ENCODE peak calls at places on chromosomes 2 and 18, in nine cellular contexts. One of them, this sample, is unnamed.
A peak's percentile ranks its signal among the peaks of the same experiment; 100 is the strongest.

GRCh38 chr2:127389778-127390435 is 2.1 kb upstream of the MAP3K2 start:
- DNase-seq in NCI-H774: no peak
- DNase-seq in tibial nerve: no peak
- DNase-seq in prostate gland: no peak
- DNase-seq in CD4-positive, CD25-positive, alpha-beta regulatory T cell: peak; percentile 79
- DNase-seq in SK-N-MC: no peak
- DNase-seq in activated naive CD4-positive, alpha-beta T cell: no peak
- DNase-seq in non-pigmented ciliary epithelial cell: no peak
- DNase-seq in activated T-cell treated with anti-CD3 and anti-CD28 coated beads for 1 hour: no peak
- DNase-seq in this sample: no peak

GRCh38 chr2:201859886-201860285 is 53.5 kb downstream of the CDK15 start:
- DNase-seq in tibial nerve: no peak
- DNase-seq in SK-N-MC: no peak
- DNase-seq in activated naive CD4-positive, alpha-beta T cell: no peak
- DNase-seq in activated T-cell treated with anti-CD3 and anti-CD28 coated beads for 1 hour: no peak
- DNase-seq in NCI-H774: no peak
- DNase-seq in CD4-positive, CD25-positive, alpha-beta regulatory T cell: no peak
- DNase-seq in prostate gland: no peak
- DNase-seq in non-pigmented ciliary epithelial cell: no peak
- DNase-seq in this sample: no peak

GRCh38 chr18:45891806-45892205 is 66.3 kb downstream of the SIGLEC15 start:
- DNase-seq in non-pigmented ciliary epithelial cell: no peak
- DNase-seq in tibial nerve: no peak
- DNase-seq in SK-N-MC: no peak
- DNase-seq in activated naive CD4-positive, alpha-beta T cell: no peak
- DNase-seq in activated T-cell treated with anti-CD3 and anti-CD28 coated beads for 1 hour: no peak
- DNase-seq in CD4-positive, CD25-positive, alpha-beta regulatory T cell: no peak
- DNase-seq in NCI-H774: no peak
- DNase-seq in prostate gland: no peak
- DNase-seq in this sample: no peak

GRCh38 chr2:240705204-240705781 is 13.6 kb downstream of the AQP12A start:
- DNase-seq in tibial nerve: no peak
- DNase-seq in NCI-H774: no peak
- DNase-seq in activated naive CD4-positive, alpha-beta T cell: no peak
- DNase-seq in CD4-positive, CD25-positive, alpha-beta regulatory T cell: peak; percentile 28
- DNase-seq in SK-N-MC: no peak
- DNase-seq in non-pigmented ciliary epithelial cell: no peak
- DNase-seq in prostate gland: no peak
- DNase-seq in activated T-cell treated with anti-CD3 and anti-CD28 coated beads for 1 hour: no peak
- DNase-seq in this sample: no peak

GRCh38 chr18:35073186-35074105 is 32.2 kb downstream of the MAPRE2 start:
- DNase-seq in CD4-positive, CD25-positive, alpha-beta regulatory T cell: no peak
- DNase-seq in NCI-H774: no peak
- DNase-seq in tibial nerve: no peak
- DNase-seq in non-pigmented ciliary epithelial cell: no peak
- DNase-seq in activated naive CD4-positive, alpha-beta T cell: no peak
- DNase-seq in SK-N-MC: no peak
- DNase-seq in activated T-cell treated with anti-CD3 and anti-CD28 coated beads for 1 hour: no peak
- DNase-seq in prostate gland: no peak
- DNase-seq in this sample: no peak

GRCh38 chr18:61651880-61652268 is 240.9 kb downstream of the RNF152 start:
- DNase-seq in activated T-cell treated with anti-CD3 and anti-CD28 coated beads for 1 hour: no peak
- DNase-seq in NCI-H774: peak; percentile 22
- DNase-seq in activated naive CD4-positive, alpha-beta T cell: no peak
- DNase-seq in SK-N-MC: no peak
- DNase-seq in CD4-positive, CD25-positive, alpha-beta regulatory T cell: no peak
- DNase-seq in tibial nerve: no peak
- DNase-seq in non-pigmented ciliary epithelial cell: no peak
- DNase-seq in prostate gland: peak; percentile 58
- DNase-seq in this sample: no peak

GRCh38 chr2:3779650-3780049 is 76.3 kb downstream of the DCDC2C start:
- DNase-seq in prostate gland: no peak
- DNase-seq in CD4-positive, CD25-positive, alpha-beta regulatory T cell: no peak
- DNase-seq in NCI-H774: no peak
- DNase-seq in tibial nerve: no peak
- DNase-seq in non-pigmented ciliary epithelial cell: no peak
- DNase-seq in activated T-cell treated with anti-CD3 and anti-CD28 coated beads for 1 hour: no peak
- DNase-seq in SK-N-MC: no peak
- DNase-seq in activated naive CD4-positive, alpha-beta T cell: no peak
- DNase-seq in this sample: no peak

GRCh38 chr2:235024191-235024611 is 72.4 kb downstream of the SH3BP4 start:
- DNase-seq in activated naive CD4-positive, alpha-beta T cell: no peak
- DNase-seq in activated T-cell treated with anti-CD3 and anti-CD28 coated beads for 1 hour: no peak
- DNase-seq in tibial nerve: no peak
- DNase-seq in NCI-H774: no peak
- DNase-seq in prostate gland: no peak
- DNase-seq in CD4-positive, CD25-positive, alpha-beta regulatory T cell: no peak
- DNase-seq in SK-N-MC: no peak
- DNase-seq in non-pigmented ciliary epithelial cell: no peak
- DNase-seq in this sample: no peak

GRCh38 chr2:85255813-85256581 is 71.8 kb downstream of the TGOLN2 start:
- DNase-seq in NCI-H774: no peak
- DNase-seq in activated naive CD4-positive, alpha-beta T cell: no peak
- DNase-seq in SK-N-MC: no peak
- DNase-seq in non-pigmented ciliary epithelial cell: no peak
- DNase-seq in activated T-cell treated with anti-CD3 and anti-CD28 coated beads for 1 hour: no peak
- DNase-seq in prostate gland: peak; percentile 47
- DNase-seq in tibial nerve: no peak
- DNase-seq in CD4-positive, CD25-positive, alpha-beta regulatory T cell: no peak
- DNase-seq in this sample: no peak

GRCh38 chr2:44719564-44719963 is 221.9 kb upstream of the SIX3 start:
- DNase-seq in prostate gland: no peak
- DNase-seq in CD4-positive, CD25-positive, alpha-beta regulatory T cell: no peak
- DNase-seq in NCI-H774: no peak
- DNase-seq in tibial nerve: no peak
- DNase-seq in SK-N-MC: no peak
- DNase-seq in non-pigmented ciliary epithelial cell: no peak
- DNase-seq in activated T-cell treated with anti-CD3 and anti-CD28 coated beads for 1 hour: no peak
- DNase-seq in activated naive CD4-positive, alpha-beta T cell: no peak
- DNase-seq in this sample: no peak

GRCh38 chr2:61193670-61194561 is 31.9 kb downstream of the C2orf74 start:
- DNase-seq in prostate gland: no peak
- DNase-seq in non-pigmented ciliary epithelial cell: no peak
- DNase-seq in tibial nerve: no peak
- DNase-seq in SK-N-MC: no peak
- DNase-seq in activated T-cell treated with anti-CD3 and anti-CD28 coated beads for 1 hour: no peak
- DNase-seq in NCI-H774: no peak
- DNase-seq in activated naive CD4-positive, alpha-beta T cell: no peak
- DNase-seq in CD4-positive, CD25-positive, alpha-beta regulatory T cell: peak; percentile 45
- DNase-seq in this sample: no peak

GRCh38 chr18:70234667-70235459 is 29.4 kb upstream of the RTTN start:
- DNase-seq in CD4-positive, CD25-positive, alpha-beta regulatory T cell: no peak
- DNase-seq in activated T-cell treated with anti-CD3 and anti-CD28 coated beads for 1 hour: no peak
- DNase-seq in NCI-H774: no peak
- DNase-seq in SK-N-MC: no peak
- DNase-seq in non-pigmented ciliary epithelial cell: peak; percentile 54
- DNase-seq in tibial nerve: no peak
- DNase-seq in prostate gland: no peak
- DNase-seq in activated naive CD4-positive, alpha-beta T cell: no peak
- DNase-seq in this sample: no peak

GRCh38 chr18:79010802-79011201 is 31.2 kb downstream of the SALL3 start:
- DNase-seq in prostate gland: no peak
- DNase-seq in CD4-positive, CD25-positive, alpha-beta regulatory T cell: no peak
- DNase-seq in tibial nerve: no peak
- DNase-seq in SK-N-MC: no peak
- DNase-seq in non-pigmented ciliary epithelial cell: no peak
- DNase-seq in activated T-cell treated with anti-CD3 and anti-CD28 coated beads for 1 hour: no peak
- DNase-seq in NCI-H774: no peak
- DNase-seq in activated naive CD4-positive, alpha-beta T cell: no peak
- DNase-seq in this sample: peak; percentile 44

GRCh38 chr2:230225486-230225885 is at the start of gene SP140:
- DNase-seq in CD4-positive, CD25-positive, alpha-beta regulatory T cell: peak; percentile 93
- DNase-seq in activated naive CD4-positive, alpha-beta T cell: peak; percentile 54
- DNase-seq in non-pigmented ciliary epithelial cell: no peak
- DNase-seq in tibial nerve: no peak
- DNase-seq in NCI-H774: no peak
- DNase-seq in activated T-cell treated with anti-CD3 and anti-CD28 coated beads for 1 hour: peak; percentile 62
- DNase-seq in SK-N-MC: no peak
- DNase-seq in prostate gland: no peak
- DNase-seq in this sample: peak; percentile 71

GRCh38 chr2:75698928-75699327 is 11.8 kb downstream of the GCFC2 start:
- DNase-seq in activated naive CD4-positive, alpha-beta T cell: no peak
- DNase-seq in tibial nerve: no peak
- DNase-seq in CD4-positive, CD25-positive, alpha-beta regulatory T cell: no peak
- DNase-seq in NCI-H774: no peak
- DNase-seq in prostate gland: no peak
- DNase-seq in SK-N-MC: no peak
- DNase-seq in activated T-cell treated with anti-CD3 and anti-CD28 coated beads for 1 hour: no peak
- DNase-seq in non-pigmented ciliary epithelial cell: no peak
- DNase-seq in this sample: no peak

GRCh38 chr2:227788556-227788955 is 25.1 kb upstream of the CCL20 start:
- DNase-seq in SK-N-MC: no peak
- DNase-seq in NCI-H774: no peak
- DNase-seq in non-pigmented ciliary epithelial cell: no peak
- DNase-seq in activated naive CD4-positive, alpha-beta T cell: no peak
- DNase-seq in prostate gland: no peak
- DNase-seq in CD4-positive, CD25-positive, alpha-beta regulatory T cell: no peak
- DNase-seq in tibial nerve: no peak
- DNase-seq in activated T-cell treated with anti-CD3 and anti-CD28 coated beads for 1 hour: no peak
- DNase-seq in this sample: no peak

GRCh38 chr2:149401007-149401406 is 70.6 kb downstream of the LYPD6 start:
- DNase-seq in non-pigmented ciliary epithelial cell: no peak
- DNase-seq in CD4-positive, CD25-positive, alpha-beta regulatory T cell: no peak
- DNase-seq in prostate gland: no peak
- DNase-seq in tibial nerve: no peak
- DNase-seq in SK-N-MC: no peak
- DNase-seq in activated naive CD4-positive, alpha-beta T cell: no peak
- DNase-seq in activated T-cell treated with anti-CD3 and anti-CD28 coated beads for 1 hour: no peak
- DNase-seq in NCI-H774: no peak
- DNase-seq in this sample: no peak

GRCh38 chr2:39834426-39834825 is 55.4 kb upstream of the THUMPD2 start:
- DNase-seq in tibial nerve: no peak
- DNase-seq in NCI-H774: no peak
- DNase-seq in SK-N-MC: no peak
- DNase-seq in activated T-cell treated with anti-CD3 and anti-CD28 coated beads for 1 hour: no peak
- DNase-seq in non-pigmented ciliary epithelial cell: no peak
- DNase-seq in CD4-positive, CD25-positive, alpha-beta regulatory T cell: no peak
- DNase-seq in activated naive CD4-positive, alpha-beta T cell: no peak
- DNase-seq in prostate gland: no peak
- DNase-seq in this sample: no peak

GRCh38 chr2:232979871-232980461 is 33.1 kb downstream of the NGEF start:
- DNase-seq in NCI-H774: peak; percentile 20
- DNase-seq in tibial nerve: no peak
- DNase-seq in activated naive CD4-positive, alpha-beta T cell: no peak
- DNase-seq in non-pigmented ciliary epithelial cell: peak; percentile 18
- DNase-seq in prostate gland: no peak
- DNase-seq in activated T-cell treated with anti-CD3 and anti-CD28 coated beads for 1 hour: no peak
- DNase-seq in CD4-positive, CD25-positive, alpha-beta regulatory T cell: peak; percentile 7
- DNase-seq in SK-N-MC: no peak
- DNase-seq in this sample: no peak

GRCh38 chr2:200592414-200593075 is 6.7 kb downstream of the AOX1 start:
- DNase-seq in prostate gland: no peak
- DNase-seq in SK-N-MC: no peak
- DNase-seq in non-pigmented ciliary epithelial cell: no peak
- DNase-seq in NCI-H774: no peak
- DNase-seq in CD4-positive, CD25-positive, alpha-beta regulatory T cell: no peak
- DNase-seq in activated naive CD4-positive, alpha-beta T cell: no peak
- DNase-seq in activated T-cell treated with anti-CD3 and anti-CD28 coated beads for 1 hour: no peak
- DNase-seq in tibial nerve: no peak
- DNase-seq in this sample: no peak

GRCh38 chr2:150762571-150762970 is 275.1 kb upstream of the RND3 start:
- DNase-seq in activated T-cell treated with anti-CD3 and anti-CD28 coated beads for 1 hour: no peak
- DNase-seq in tibial nerve: no peak
- DNase-seq in SK-N-MC: no peak
- DNase-seq in NCI-H774: no peak
- DNase-seq in activated naive CD4-positive, alpha-beta T cell: no peak
- DNase-seq in prostate gland: no peak
- DNase-seq in CD4-positive, CD25-positive, alpha-beta regulatory T cell: no peak
- DNase-seq in non-pigmented ciliary epithelial cell: no peak
- DNase-seq in this sample: no peak

GRCh38 chr18:68662779-68663178 is 52.1 kb downstream of the TMX3 start:
- DNase-seq in CD4-positive, CD25-positive, alpha-beta regulatory T cell: no peak
- DNase-seq in activated naive CD4-positive, alpha-beta T cell: no peak
- DNase-seq in non-pigmented ciliary epithelial cell: no peak
- DNase-seq in NCI-H774: no peak
- DNase-seq in tibial nerve: no peak
- DNase-seq in prostate gland: no peak
- DNase-seq in SK-N-MC: no peak
- DNase-seq in activated T-cell treated with anti-CD3 and anti-CD28 coated beads for 1 hour: no peak
- DNase-seq in this sample: no peak

GRCh38 chr2:9770308-9771100 is 72.8 kb upstream of the TAF1B start:
- DNase-seq in activated T-cell treated with anti-CD3 and anti-CD28 coated beads for 1 hour: peak; percentile 44
- DNase-seq in NCI-H774: peak; percentile 16
- DNase-seq in activated naive CD4-positive, alpha-beta T cell: no peak
- DNase-seq in non-pigmented ciliary epithelial cell: no peak
- DNase-seq in prostate gland: peak; percentile 71
- DNase-seq in SK-N-MC: no peak
- DNase-seq in CD4-positive, CD25-positive, alpha-beta regulatory T cell: peak; percentile 73
- DNase-seq in tibial nerve: peak; percentile 66
- DNase-seq in this sample: no peak

GRCh38 chr2:24831736-24832421 is 38.7 kb downstream of the CENPO start:
- DNase-seq in NCI-H774: no peak
- DNase-seq in non-pigmented ciliary epithelial cell: no peak
- DNase-seq in activated naive CD4-positive, alpha-beta T cell: no peak
- DNase-seq in activated T-cell treated with anti-CD3 and anti-CD28 coated beads for 1 hour: no peak
- DNase-seq in CD4-positive, CD25-positive, alpha-beta regulatory T cell: no peak
- DNase-seq in tibial nerve: no peak
- DNase-seq in SK-N-MC: no peak
- DNase-seq in prostate gland: peak; percentile 30
- DNase-seq in this sample: no peak

GRCh38 chr2:181457121-181457740 is at the start of gene ITGA4:
- DNase-seq in tibial nerve: peak; percentile 28
- DNase-seq in SK-N-MC: no peak
- DNase-seq in CD4-positive, CD25-positive, alpha-beta regulatory T cell: peak; percentile 91
- DNase-seq in non-pigmented ciliary epithelial cell: no peak
- DNase-seq in activated T-cell treated with anti-CD3 and anti-CD28 coated beads for 1 hour: peak; percentile 78
- DNase-seq in NCI-H774: peak; percentile 20
- DNase-seq in prostate gland: peak; percentile 20
- DNase-seq in activated naive CD4-positive, alpha-beta T cell: peak; percentile 83
- DNase-seq in this sample: peak; percentile 60

GRCh38 chr18:3452750-3453539 is 3.0 kb downstream of the TGIF1 start:
- DNase-seq in CD4-positive, CD25-positive, alpha-beta regulatory T cell: no peak
- DNase-seq in prostate gland: no peak
- DNase-seq in tibial nerve: no peak
- DNase-seq in activated T-cell treated with anti-CD3 and anti-CD28 coated beads for 1 hour: no peak
- DNase-seq in NCI-H774: no peak
- DNase-seq in activated naive CD4-positive, alpha-beta T cell: no peak
- DNase-seq in SK-N-MC: no peak
- DNase-seq in non-pigmented ciliary epithelial cell: no peak
- DNase-seq in this sample: no peak